ENCODE peak calls at places on chromosomes 4 and X, in seven cellular contexts. F is pons, R is smooth muscle cell of the brain vasculature, Z is mucosa of gallbladder, W is WTC11, H is upper lobe of right lung, S is aorta. G is an unnamed sample.

GRCh38 chrX:13574600-13574999 is 5.2 kb downstream of the EGFL6 start:
- DNase-seq in F (no peak), R (no peak), Z (no peak), W (no peak), H (no peak), S (no peak), G (no peak)

GRCh38 chrX:13110427-13111324 is 66.3 kb upstream of the FAM9C start:
- DNase-seq in F (no peak), R (no peak), Z (peak), W (no peak), H (no peak), S (no peak), G (no peak)

GRCh38 chrX:147217334-147217733 is 402.8 kb upstream of the CXorf51A start:
- DNase-seq in F (peak), R (no peak), Z (no peak), W (no peak), H (no peak), S (no peak), G (peak)

GRCh38 chr4:53422367-53422766 is 44.9 kb downstream of the FIP1L1 start:
- DNase-seq in F (no peak), R (no peak), Z (no peak), W (no peak), H (no peak), S (no peak), G (no peak)

GRCh38 chr4:44725166-44725565 is 1.2 kb downstream of the GNPDA2 start:
- DNase-seq in F (no peak), R (no peak), Z (no peak), W (no peak), H (no peak), S (no peak), G (no peak)

GRCh38 chr4:11824557-11824956 is 395.9 kb upstream of the HS3ST1 start:
- DNase-seq in F (no peak), R (no peak), Z (no peak), W (no peak), H (no peak), S (no peak), G (no peak)

GRCh38 chr4:650951-651883 is 22.9 kb downstream of the ATP5ME start:
- DNase-seq in F (peak), R (no peak), Z (no peak), W (peak), H (no peak), S (no peak), G (peak)

GRCh38 chr4:40192286-40193017 is 4.4 kb upstream of the RHOH start:
- DNase-seq in F (no peak), R (no peak), Z (no peak), W (no peak), H (no peak), S (no peak), G (no peak)

GRCh38 chrX:131614241-131614640 is 70.4 kb downstream of the OR13H1 start:
- DNase-seq in F (no peak), R (no peak), Z (no peak), W (no peak), H (no peak), S (no peak), G (no peak)

GRCh38 chr4:107931775-107932321 is 499 bp downstream of the CYP2U1 start:
- DNase-seq in F (no peak), R (no peak), Z (peak), W (no peak), H (peak), S (peak), G (no peak)

GRCh38 chrX:153598541-153599191 is at the start of gene CCNQ:
- DNase-seq in F (no peak), R (no peak), Z (no peak), W (peak), H (peak), S (peak), G (peak)

GRCh38 chr4:142350886-142351285 is 495.2 kb downstream of the INPP4B start:
- DNase-seq in F (no peak), R (no peak), Z (no peak), W (no peak), H (no peak), S (no peak), G (peak)

GRCh38 chrX:115957862-115958490 is 212.6 kb upstream of the AGTR2 start:
- DNase-seq in F (no peak), R (no peak), Z (no peak), W (peak), H (no peak), S (no peak), G (no peak)

G was measured in globus pallidus.